ENCODE peak calls at places on chromosomes 7 and 10, in five cellular contexts. N is mucosa of gallbladder; X is activated CD8-positive, alpha-beta memory T cell treated with anti-CD3 and anti-CD28 coated beads for 48 hours; Q is SK-N-DZ; P is effector memory CD8-positive, alpha-beta T cell. E is an unnamed sample.

GRCh38 chr10:109978481-109978880 is 29.3 kb upstream of the ADD3 start:
- DNase-seq in N (peak; percentile 36), P (peak; percentile 67), Q (no peak), X (peak; percentile 41), E (peak; percentile 51)

GRCh38 chr10:131849591-131850489 is 51.0 kb upstream of the PPP2R2D start:
- DNase-seq in P (no peak), X (no peak), Q (no peak), N (no peak), E (no peak)

GRCh38 chr7:41058986-41059741 is 643.7 kb downstream of the INHBA start:
- DNase-seq in P (no peak), X (no peak), N (peak; percentile 40), Q (no peak), E (no peak)

GRCh38 chr7:84510501-84510900 is 315.9 kb upstream of the SEMA3A start:
- DNase-seq in P (no peak), X (no peak), Q (no peak), N (no peak), E (no peak)

GRCh38 chr10:130866857-130867256 is 444.7 kb downstream of the TCERG1L start:
- DNase-seq in P (no peak), X (no peak), N (no peak), Q (no peak), E (no peak)

GRCh38 chr10:28157379-28157778 is 145.5 kb downstream of the MPP7 start:
- DNase-seq in X (no peak), P (no peak), N (no peak), Q (no peak), E (no peak)

GRCh38 chr10:22986771-22987542 is 59.1 kb downstream of the ARMC3 start:
- DNase-seq in X (no peak), N (no peak), P (no peak), Q (no peak), E (no peak)

GRCh38 chr7:148044173-148044572 is 546.4 kb upstream of the C7orf33 start:
- DNase-seq in X (no peak), P (no peak), N (no peak), Q (no peak), E (no peak)

GRCh38 chr7:123199869-123200268 is at the start of gene SLC13A1:
- DNase-seq in Q (no peak), X (no peak), N (no peak), P (no peak), E (no peak)

GRCh38 chr7:157688439-157689268 is 351.9 kb downstream of the DNAJB6 start:
- DNase-seq in N (no peak), P (no peak), X (no peak), Q (no peak), E (no peak)

GRCh38 chr10:72601144-72601543 is 24.7 kb downstream of the MICU1 start:
- DNase-seq in P (no peak), X (no peak), N (no peak), Q (no peak), E (no peak)

GRCh38 chr10:75018233-75018632 is 93.2 kb upstream of the SAMD8 start:
- DNase-seq in X (no peak), N (no peak), P (no peak), Q (no peak), E (no peak)

GRCh38 chr10:103659674-103660363 is 166.3 kb downstream of the NEURL1 start:
- DNase-seq in P (peak; percentile 47), X (no peak), N (peak; percentile 78), Q (no peak), E (peak; percentile 53)

GRCh38 chr7:24750441-24751055 is 6.7 kb downstream of the GSDME start:
- DNase-seq in Q (no peak), X (no peak), N (no peak), P (no peak), E (no peak)

GRCh38 chr10:117004238-117004626 is 755 bp downstream of the SHTN1 start:
- DNase-seq in N (no peak), Q (no peak), X (no peak), P (no peak), E (no peak)

GRCh38 chr7:100949931-100950443 is 653 bp downstream of the MUC3A start:
- DNase-seq in N (no peak), P (no peak), X (no peak), Q (no peak), E (no peak)

GRCh38 chr7:139389091-139389490 is 29.4 kb downstream of the LUC7L2 start:
- DNase-seq in Q (no peak), X (no peak), P (no peak), N (no peak), E (no peak)

GRCh38 chr10:128926693-128927092 is 540.3 kb upstream of the MGMT start:
- DNase-seq in P (no peak), X (no peak), N (no peak), Q (no peak), E (no peak)

GRCh38 chr7:44158060-44158872 is 17.1 kb upstream of the MYL7 start:
- DNase-seq in Q (no peak), X (no peak), P (no peak), N (no peak), E (no peak)

GRCh38 chr7:129989466-129989865 is 36.7 kb upstream of the UBE2H start:
- DNase-seq in Q (no peak), P (no peak), X (peak; percentile 25), N (no peak), E (peak; percentile 24)

GRCh38 chr10:61635946-61636345 is 26.8 kb upstream of the CABCOCO1 start:
- DNase-seq in X (no peak), P (no peak), Q (no peak), N (no peak), E (no peak)

GRCh38 chr10:33302188-33302829 is 32.2 kb downstream of the NRP1 start:
- DNase-seq in N (no peak), X (no peak), P (no peak), Q (no peak), E (no peak)

GRCh38 chr10:132466520-132467463 is 69.8 kb downstream of the PWWP2B start:
- DNase-seq in N (no peak), X (no peak), Q (no peak), P (no peak), E (no peak)

GRCh38 chr10:1208376-1209311 is 152.5 kb downstream of the WDR37 start:
- DNase-seq in N (no peak), X (no peak), P (no peak), Q (no peak), E (no peak)